ENCODE peak calls at places on chromosomes 11 and 22, in five cellular contexts. B is iris pigment epithelial cell; W is activated naive CD4-positive, alpha-beta T cell; O is activated CD4-positive, alpha-beta T cell treated with anti-CD3 and anti-CD28 coated beads for 48 hours; Y is upper lobe of right lung. F is an unnamed sample.

GRCh38 chr11:64894070-64894811 is 15.8 kb upstream of the EHD1 start:
- DNase-seq in O (peak), B (peak), Y (peak), W (peak), F (peak)

GRCh38 chr11:132472411-132473205 is 1059.7 kb downstream of the OPCML start:
- DNase-seq in O (no peak), Y (no peak), B (no peak), W (no peak), F (no peak)

GRCh38 chr11:37841016-37841415 is 1243.0 kb upstream of the RAG2 start:
- DNase-seq in W (no peak), B (no peak), Y (no peak), O (no peak), F (no peak)

GRCh38 chr22:48567213-48567975 is 1260.3 kb downstream of the BRD1 start:
- DNase-seq in Y (no peak), W (no peak), B (no peak), O (no peak), F (no peak)

GRCh38 chr11:64629796-64630562 is 39.0 kb downstream of the SLC22A12 start:
- DNase-seq in Y (no peak), O (peak), W (no peak), B (no peak), F (no peak)

GRCh38 chr11:62925745-62926668 is 4.8 kb upstream of the CHRM1 start:
- DNase-seq in B (no peak), Y (peak), W (no peak), O (no peak), F (no peak)

GRCh38 chr11:2760196-2760871 is 60.5 kb upstream of the KCNQ1OT1 start:
- DNase-seq in Y (peak), B (no peak), O (peak), W (no peak), F (no peak)

GRCh38 chr11:20754957-20755356 is 85.6 kb downstream of the NELL1 start:
- DNase-seq in B (peak), Y (no peak), O (no peak), W (no peak), F (peak)

GRCh38 chr11:20158597-20159257 is 1.5 kb downstream of the DBX1 start:
- DNase-seq in W (no peak), O (peak), Y (no peak), B (peak), F (no peak)

GRCh38 chr11:36114095-36114494 is 170.2 kb downstream of the LDLRAD3 start:
- DNase-seq in O (no peak), Y (no peak), B (no peak), W (no peak), F (no peak)